ENCODE peak calls at places on chromosomes 2 and 18, in four cellular contexts. One of them, this sample, is unnamed.

GRCh38 chr2:105556366-105556765 is 157.5 kb upstream of the FHL2 start:
- DNase-seq in stimulated activated CD4-positive, alpha-beta T cell treated with anti-CD3 and anti-CD28 coated beads, Interleukin-15, amount 100 ng/mL, for 24 hours: no peak
- DNase-seq in cardiac muscle cell: no peak
- DNase-seq in NCI-H1092 treated with DMSO at 0.1 percent for 48 hours: no peak
- DNase-seq in this sample: no peak

GRCh38 chr2:239037559-239037910 is 189.7 kb downstream of the TWIST2 start:
- DNase-seq in stimulated activated CD4-positive, alpha-beta T cell treated with anti-CD3 and anti-CD28 coated beads, Interleukin-15, amount 100 ng/mL, for 24 hours: no peak
- DNase-seq in cardiac muscle cell: no peak
- DNase-seq in NCI-H1092 treated with DMSO at 0.1 percent for 48 hours: no peak
- DNase-seq in this sample: no peak

GRCh38 chr2:39023649-39024048 is 97.2 kb downstream of the SOS1 start:
- DNase-seq in stimulated activated CD4-positive, alpha-beta T cell treated with anti-CD3 and anti-CD28 coated beads, Interleukin-15, amount 100 ng/mL, for 24 hours: no peak
- DNase-seq in cardiac muscle cell: no peak
- DNase-seq in NCI-H1092 treated with DMSO at 0.1 percent for 48 hours: no peak
- DNase-seq in this sample: no peak

GRCh38 chr2:27024812-27025211 is 8.0 kb upstream of the TMEM214 start:
- DNase-seq in stimulated activated CD4-positive, alpha-beta T cell treated with anti-CD3 and anti-CD28 coated beads, Interleukin-15, amount 100 ng/mL, for 24 hours: no peak
- DNase-seq in cardiac muscle cell: no peak
- DNase-seq in NCI-H1092 treated with DMSO at 0.1 percent for 48 hours: no peak
- DNase-seq in this sample: no peak

GRCh38 chr2:25041928-25042320 is at the start of gene EFR3B:
- DNase-seq in stimulated activated CD4-positive, alpha-beta T cell treated with anti-CD3 and anti-CD28 coated beads, Interleukin-15, amount 100 ng/mL, for 24 hours: peak
- DNase-seq in cardiac muscle cell: peak
- DNase-seq in NCI-H1092 treated with DMSO at 0.1 percent for 48 hours: peak
- DNase-seq in this sample: peak

GRCh38 chr18:70194227-70194890 is 11.1 kb downstream of the RTTN start:
- DNase-seq in stimulated activated CD4-positive, alpha-beta T cell treated with anti-CD3 and anti-CD28 coated beads, Interleukin-15, amount 100 ng/mL, for 24 hours: peak
- DNase-seq in cardiac muscle cell: no peak
- DNase-seq in NCI-H1092 treated with DMSO at 0.1 percent for 48 hours: no peak
- DNase-seq in this sample: no peak

GRCh38 chr2:117815946-117816345 is 1.5 kb downstream of the DDX18 start:
- DNase-seq in stimulated activated CD4-positive, alpha-beta T cell treated with anti-CD3 and anti-CD28 coated beads, Interleukin-15, amount 100 ng/mL, for 24 hours: no peak
- DNase-seq in cardiac muscle cell: no peak
- DNase-seq in NCI-H1092 treated with DMSO at 0.1 percent for 48 hours: no peak
- DNase-seq in this sample: no peak

GRCh38 chr18:49026501-49027378 is 76.0 kb upstream of the SMAD7 start:
- DNase-seq in stimulated activated CD4-positive, alpha-beta T cell treated with anti-CD3 and anti-CD28 coated beads, Interleukin-15, amount 100 ng/mL, for 24 hours: no peak
- DNase-seq in cardiac muscle cell: no peak
- DNase-seq in NCI-H1092 treated with DMSO at 0.1 percent for 48 hours: no peak
- DNase-seq in this sample: no peak

GRCh38 chr2:25207078-25207545 is 38.7 kb upstream of the POMC start:
- DNase-seq in stimulated activated CD4-positive, alpha-beta T cell treated with anti-CD3 and anti-CD28 coated beads, Interleukin-15, amount 100 ng/mL, for 24 hours: no peak
- DNase-seq in cardiac muscle cell: no peak
- DNase-seq in NCI-H1092 treated with DMSO at 0.1 percent for 48 hours: no peak
- DNase-seq in this sample: no peak

GRCh38 chr2:233451950-233452349 is 97.7 kb downstream of the DGKD start:
- DNase-seq in stimulated activated CD4-positive, alpha-beta T cell treated with anti-CD3 and anti-CD28 coated beads, Interleukin-15, amount 100 ng/mL, for 24 hours: no peak
- DNase-seq in cardiac muscle cell: no peak
- DNase-seq in NCI-H1092 treated with DMSO at 0.1 percent for 48 hours: no peak
- DNase-seq in this sample: no peak

GRCh38 chr2:239326831-239327535 is 73.8 kb downstream of the HDAC4 start:
- DNase-seq in stimulated activated CD4-positive, alpha-beta T cell treated with anti-CD3 and anti-CD28 coated beads, Interleukin-15, amount 100 ng/mL, for 24 hours: peak
- DNase-seq in cardiac muscle cell: no peak
- DNase-seq in NCI-H1092 treated with DMSO at 0.1 percent for 48 hours: no peak
- DNase-seq in this sample: peak

GRCh38 chr18:60322591-60322990 is 50.0 kb downstream of the MC4R start:
- DNase-seq in stimulated activated CD4-positive, alpha-beta T cell treated with anti-CD3 and anti-CD28 coated beads, Interleukin-15, amount 100 ng/mL, for 24 hours: no peak
- DNase-seq in cardiac muscle cell: no peak
- DNase-seq in NCI-H1092 treated with DMSO at 0.1 percent for 48 hours: no peak
- DNase-seq in this sample: no peak

GRCh38 chr2:232441147-232441651 is 14.8 kb upstream of the ALPI start:
- DNase-seq in stimulated activated CD4-positive, alpha-beta T cell treated with anti-CD3 and anti-CD28 coated beads, Interleukin-15, amount 100 ng/mL, for 24 hours: no peak
- DNase-seq in cardiac muscle cell: no peak
- DNase-seq in NCI-H1092 treated with DMSO at 0.1 percent for 48 hours: no peak
- DNase-seq in this sample: no peak

GRCh38 chr2:46173636-46174253 is 123.5 kb upstream of the EPAS1 start:
- DNase-seq in stimulated activated CD4-positive, alpha-beta T cell treated with anti-CD3 and anti-CD28 coated beads, Interleukin-15, amount 100 ng/mL, for 24 hours: no peak
- DNase-seq in cardiac muscle cell: no peak
- DNase-seq in NCI-H1092 treated with DMSO at 0.1 percent for 48 hours: no peak
- DNase-seq in this sample: no peak

GRCh38 chr18:8443505-8443904 is 165.7 kb upstream of the RAB12 start:
- DNase-seq in stimulated activated CD4-positive, alpha-beta T cell treated with anti-CD3 and anti-CD28 coated beads, Interleukin-15, amount 100 ng/mL, for 24 hours: no peak
- DNase-seq in cardiac muscle cell: no peak
- DNase-seq in NCI-H1092 treated with DMSO at 0.1 percent for 48 hours: no peak
- DNase-seq in this sample: no peak

GRCh38 chr2:141508086-141508749 is 622.6 kb downstream of the LRP1B start:
- DNase-seq in stimulated activated CD4-positive, alpha-beta T cell treated with anti-CD3 and anti-CD28 coated beads, Interleukin-15, amount 100 ng/mL, for 24 hours: no peak
- DNase-seq in cardiac muscle cell: no peak
- DNase-seq in NCI-H1092 treated with DMSO at 0.1 percent for 48 hours: no peak
- DNase-seq in this sample: no peak

GRCh38 chr2:128350736-128351135 is 32.1 kb upstream of the HS6ST1 start:
- DNase-seq in stimulated activated CD4-positive, alpha-beta T cell treated with anti-CD3 and anti-CD28 coated beads, Interleukin-15, amount 100 ng/mL, for 24 hours: no peak
- DNase-seq in cardiac muscle cell: no peak
- DNase-seq in NCI-H1092 treated with DMSO at 0.1 percent for 48 hours: no peak
- DNase-seq in this sample: no peak

GRCh38 chr2:201781583-201782051 is 884 bp upstream of the ALS2 start:
- DNase-seq in stimulated activated CD4-positive, alpha-beta T cell treated with anti-CD3 and anti-CD28 coated beads, Interleukin-15, amount 100 ng/mL, for 24 hours: peak
- DNase-seq in cardiac muscle cell: peak
- DNase-seq in NCI-H1092 treated with DMSO at 0.1 percent for 48 hours: no peak
- DNase-seq in this sample: no peak

GRCh38 chr2:164896634-164897033 is 55.0 kb upstream of the COBLL1 start:
- DNase-seq in stimulated activated CD4-positive, alpha-beta T cell treated with anti-CD3 and anti-CD28 coated beads, Interleukin-15, amount 100 ng/mL, for 24 hours: peak
- DNase-seq in cardiac muscle cell: peak
- DNase-seq in NCI-H1092 treated with DMSO at 0.1 percent for 48 hours: no peak
- DNase-seq in this sample: peak

GRCh38 chr2:199315299-199316179 is 142.2 kb downstream of the SATB2 start:
- DNase-seq in stimulated activated CD4-positive, alpha-beta T cell treated with anti-CD3 and anti-CD28 coated beads, Interleukin-15, amount 100 ng/mL, for 24 hours: no peak
- DNase-seq in cardiac muscle cell: peak
- DNase-seq in NCI-H1092 treated with DMSO at 0.1 percent for 48 hours: no peak
- DNase-seq in this sample: peak

GRCh38 chr18:49949991-49950395 is 136.7 kb upstream of the ACAA2 start:
- DNase-seq in stimulated activated CD4-positive, alpha-beta T cell treated with anti-CD3 and anti-CD28 coated beads, Interleukin-15, amount 100 ng/mL, for 24 hours: no peak
- DNase-seq in cardiac muscle cell: no peak
- DNase-seq in NCI-H1092 treated with DMSO at 0.1 percent for 48 hours: no peak
- DNase-seq in this sample: no peak

GRCh38 chr2:239285071-239285931 is 115.5 kb downstream of the HDAC4 start:
- DNase-seq in stimulated activated CD4-positive, alpha-beta T cell treated with anti-CD3 and anti-CD28 coated beads, Interleukin-15, amount 100 ng/mL, for 24 hours: no peak
- DNase-seq in cardiac muscle cell: peak
- DNase-seq in NCI-H1092 treated with DMSO at 0.1 percent for 48 hours: no peak
- DNase-seq in this sample: no peak

GRCh38 chr2:43877782-43878464 is 39.2 kb downstream of the ABCG8 start:
- DNase-seq in stimulated activated CD4-positive, alpha-beta T cell treated with anti-CD3 and anti-CD28 coated beads, Interleukin-15, amount 100 ng/mL, for 24 hours: peak
- DNase-seq in cardiac muscle cell: peak
- DNase-seq in NCI-H1092 treated with DMSO at 0.1 percent for 48 hours: peak
- DNase-seq in this sample: peak

GRCh38 chr2:28507806-28508764 is 12.2 kb downstream of the PLB1 start:
- DNase-seq in stimulated activated CD4-positive, alpha-beta T cell treated with anti-CD3 and anti-CD28 coated beads, Interleukin-15, amount 100 ng/mL, for 24 hours: peak
- DNase-seq in cardiac muscle cell: no peak
- DNase-seq in NCI-H1092 treated with DMSO at 0.1 percent for 48 hours: no peak
- DNase-seq in this sample: no peak

This sample was measured in astrocyte of the spinal cord.